ENCODE peak calls at places on chromosomes 13 and 19, in eight cellular contexts. Q is suprapubic skin; B is A549; D is A673; L is CD8-positive, alpha-beta T cell; Z is psoas muscle; M is neural progenitor cell; U is thoracic aorta. N is an unnamed sample.

GRCh38 chr19:14494910-14495677 is 833 bp downstream of the GIPC1 start:
- DNase-seq in Q (no peak), B (no peak), D (no peak), L (no peak), Z (no peak), M (no peak), U (no peak), N (no peak)

GRCh38 chr19:29855771-29856510 is 44.1 kb downstream of the CCNE1 start:
- DNase-seq in Q (no peak), B (no peak), D (no peak), L (no peak), Z (no peak), M (no peak), U (no peak), N (no peak)

GRCh38 chr19:35251456-35251855 is 2.7 kb downstream of the LSR start:
- DNase-seq in Q (no peak), B (no peak), D (no peak), L (no peak), Z (no peak), M (no peak), U (no peak), N (no peak)

GRCh38 chr19:33683881-33684549 is 62.3 kb downstream of the CHST8 start:
- DNase-seq in Q (peak), B (peak), D (peak), L (no peak), Z (peak), M (peak), U (no peak), N (peak)

GRCh38 chr19:31675187-31675913 is 326.1 kb upstream of the TSHZ3 start:
- DNase-seq in Q (no peak), B (no peak), D (no peak), L (no peak), Z (no peak), M (no peak), U (no peak), N (no peak)

GRCh38 chr13:30690282-30691188 is 44.8 kb upstream of the ALOX5AP start:
- DNase-seq in Q (peak), B (peak), D (peak), L (no peak), Z (peak), M (no peak), U (no peak), N (no peak)

GRCh38 chr13:110471156-110471832 is 90.2 kb downstream of the RAB20 start:
- DNase-seq in Q (no peak), B (no peak), D (no peak), L (no peak), Z (no peak), M (no peak), U (no peak), N (no peak)

GRCh38 chr13:91802957-91803356 is 404.5 kb downstream of the GPC5 start:
- DNase-seq in Q (no peak), B (no peak), D (no peak), L (no peak), Z (no peak), M (no peak), U (no peak), N (no peak)

GRCh38 chr13:40508112-40508511 is 158.3 kb downstream of the FOXO1 start:
- DNase-seq in Q (no peak), B (peak), D (no peak), L (no peak), Z (no peak), M (no peak), U (no peak), N (no peak)

GRCh38 chr13:52848455-52849190 is at the start of gene PCDH8:
- DNase-seq in Q (no peak), B (no peak), D (peak), L (no peak), Z (no peak), M (peak), U (no peak), N (no peak)

GRCh38 chr13:49292742-49293498 is 45.2 kb downstream of the CDADC1 start:
- DNase-seq in Q (no peak), B (no peak), D (peak), L (no peak), Z (peak), M (no peak), U (peak), N (no peak)

GRCh38 chr19:2549701-2550191 is 73.8 kb downstream of the GADD45B start:
- DNase-seq in Q (peak), B (no peak), D (peak), L (no peak), Z (peak), M (no peak), U (no peak), N (no peak)

GRCh38 chr19:8654591-8655339 is 24.3 kb downstream of the NFILZ start:
- DNase-seq in Q (no peak), B (peak), D (peak), L (peak), Z (peak), M (peak), U (no peak), N (no peak)

GRCh38 chr19:8355631-8356402 is 8.1 kb upstream of the ANGPTL4 start:
- DNase-seq in Q (peak), B (peak), D (no peak), L (no peak), Z (peak), M (no peak), U (peak), N (peak)

GRCh38 chr19:48043675-48044258 is at the start of gene CABP5:
- DNase-seq in Q (no peak), B (no peak), D (no peak), L (no peak), Z (no peak), M (no peak), U (no peak), N (no peak)

GRCh38 chr13:57813641-57814040 is 182.1 kb downstream of the PCDH17 start:
- DNase-seq in Q (no peak), B (no peak), D (peak), L (no peak), Z (no peak), M (peak), U (no peak), N (no peak)

DNA sequence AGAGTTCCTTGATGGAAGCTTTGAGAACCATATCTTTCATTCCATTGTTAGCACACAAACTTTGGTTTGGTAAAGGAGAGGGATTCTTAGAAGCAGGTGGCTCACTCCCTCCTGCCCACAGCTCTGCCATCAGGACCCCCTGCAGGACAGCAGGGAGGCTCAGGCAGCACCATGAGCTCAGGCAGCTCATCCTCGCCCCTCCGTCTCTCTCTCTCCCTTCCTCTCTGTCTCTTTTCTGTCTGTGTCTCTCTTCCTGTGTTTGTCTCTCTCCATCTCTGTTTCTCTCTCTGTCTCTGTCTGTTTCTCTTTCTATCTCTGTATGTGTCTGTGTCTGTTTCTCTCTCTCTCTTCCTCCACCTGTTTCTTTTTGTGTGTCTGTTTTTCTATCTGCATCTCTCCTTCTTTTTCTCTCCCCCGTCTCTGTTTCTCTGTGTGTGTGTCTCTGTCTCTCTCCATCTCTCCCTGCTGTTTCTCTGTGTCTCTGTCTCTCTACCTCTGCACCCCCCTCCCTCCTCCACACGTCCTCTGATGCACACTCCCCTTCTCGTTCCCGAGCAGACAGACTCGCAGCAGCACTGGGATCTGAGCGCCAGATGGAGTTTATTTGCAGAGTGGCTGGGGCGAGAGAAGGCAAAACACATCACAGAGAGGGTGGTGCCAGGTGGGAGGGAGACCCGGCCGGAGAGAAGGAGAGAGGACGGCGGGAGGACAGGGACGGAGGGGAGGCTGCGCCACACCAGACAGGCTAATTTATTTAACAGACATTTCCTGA is 8.7 kb downstream of the SBK2 start:
- DNase-seq in Q (no peak), B (peak), D (no peak), L (no peak), Z (no peak), M (no peak), U (no peak), N (no peak)
- H3K4me3 ChIP-seq in Q (no peak), B (no peak), D (no peak), L (no peak), Z (no peak), M (no peak), U (no peak), N (no peak)

DNA sequence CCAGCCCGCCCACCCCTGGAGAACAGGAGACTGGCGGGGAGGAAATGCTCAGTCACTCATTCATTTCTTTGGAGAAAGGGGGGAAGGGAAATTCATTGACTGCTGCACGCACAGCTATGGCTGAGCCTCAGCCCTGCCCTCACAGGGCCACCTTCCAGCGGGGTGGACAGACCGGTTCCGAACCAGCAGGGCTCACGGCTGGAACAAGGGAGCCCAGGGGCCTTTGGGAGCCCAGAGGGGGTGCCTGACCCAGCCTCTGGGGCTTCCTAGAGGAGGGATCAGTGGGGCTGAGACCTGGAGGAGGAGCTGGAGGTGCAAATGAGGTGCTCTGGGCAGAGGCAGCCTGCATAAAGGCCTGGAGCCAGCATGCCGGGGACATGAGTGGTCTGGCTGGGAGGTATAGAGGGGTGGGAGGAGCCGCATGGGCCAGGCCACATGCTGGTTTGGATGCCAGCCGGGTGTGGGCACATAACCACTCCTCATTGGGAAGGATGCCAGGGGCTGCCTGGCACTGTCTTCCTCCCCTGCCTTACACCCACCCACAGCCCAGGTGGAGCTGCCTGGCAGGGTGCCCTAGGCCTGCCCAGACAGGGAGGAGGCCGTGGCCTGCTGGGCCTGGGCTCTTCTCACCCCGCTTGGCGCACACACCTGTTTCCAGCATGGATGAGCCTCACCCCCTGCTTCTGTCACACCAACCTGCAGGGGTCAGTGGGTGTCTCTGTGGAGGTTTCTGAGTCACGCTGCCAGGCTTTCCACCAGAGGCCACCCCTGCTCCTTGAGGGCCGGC is 26.9 kb downstream of the PPP5C start:
- DNase-seq in Q (peak), B (peak), D (peak), L (no peak), Z (peak), M (peak), U (peak), N (peak)
- TF ChIP-seq CTCF in Q (no peak), B (peak), D (peak), L (no peak), Z (no peak), M (no peak), U (no peak), N (peak)

GRCh38 chr19:53136432-53136831 is 3.7 kb upstream of the ZNF415 start:
- DNase-seq in Q (no peak), B (no peak), D (no peak), L (no peak), Z (no peak), M (no peak), U (no peak), N (no peak)

GRCh38 chr19:53132231-53132991 is at the start of gene ZNF415:
- DNase-seq in Q (peak), B (no peak), D (peak), L (peak), Z (peak), M (peak), U (peak), N (peak)

GRCh38 chr19:53130506-53130905 is 2.2 kb downstream of the ZNF415 start:
- DNase-seq in Q (no peak), B (no peak), D (no peak), L (no peak), Z (peak), M (peak), U (no peak), N (no peak)

GRCh38 chr19:53131085-53131484 is 1.6 kb downstream of the ZNF415 start:
- DNase-seq in Q (no peak), B (no peak), D (no peak), L (no peak), Z (no peak), M (peak), U (no peak), N (no peak)

DNA sequence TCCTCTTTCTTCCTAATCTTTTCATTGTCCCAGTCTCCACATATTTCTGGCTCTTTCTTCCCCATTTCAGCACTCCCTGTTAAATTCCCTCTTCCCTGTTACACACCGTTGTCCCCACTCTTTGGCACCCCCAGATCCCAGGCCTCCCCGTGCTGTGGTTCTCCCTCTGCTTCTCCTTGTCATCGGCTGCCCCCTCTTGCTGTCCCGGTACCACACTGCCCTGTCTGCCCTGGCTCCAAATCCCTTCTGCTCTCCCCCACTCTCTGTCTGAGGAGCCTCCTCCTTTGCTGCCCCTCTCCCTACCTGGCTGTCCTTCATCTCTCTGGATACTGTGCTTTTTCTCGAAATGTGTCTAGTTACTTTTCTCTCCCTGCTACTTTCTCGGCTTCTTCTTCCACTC is 978 bp downstream of the ZNF415 start:
- DNase-seq in Q (no peak), B (no peak), D (no peak), L (no peak), Z (no peak), M (peak), U (no peak), N (no peak)
- H3K4me3 ChIP-seq in Q (peak), B (no peak), D (peak), L (peak), Z (peak), M (peak), U (peak), N (peak)

DNA sequence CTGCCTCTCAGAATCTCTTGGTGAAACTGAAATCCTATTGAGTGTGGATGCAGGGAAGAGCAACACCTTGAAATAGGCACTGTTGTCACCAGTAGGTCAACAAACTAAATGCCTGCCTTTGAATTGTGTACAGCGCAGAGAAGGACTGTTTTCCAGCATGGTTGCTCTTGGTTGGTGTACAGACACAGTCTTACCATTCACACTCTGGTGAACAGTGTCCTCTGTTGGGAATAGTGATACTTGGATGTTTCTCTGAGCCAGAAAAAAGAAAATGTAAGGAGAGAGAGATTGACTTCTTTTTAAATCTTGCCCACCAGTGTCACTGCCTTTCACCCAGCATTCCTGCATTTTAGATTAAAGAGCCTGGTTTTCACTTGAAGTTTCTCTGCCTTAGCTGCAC is 179.7 kb downstream of the STK24 start:
- DNase-seq in Q (no peak), B (no peak), D (peak), L (no peak), Z (no peak), M (no peak), U (no peak), N (no peak)
- TF ChIP-seq CTCF in Q (no peak), B (no peak), D (peak), L (no peak), Z (peak), M (peak), U (no peak), N (peak)

DNA sequence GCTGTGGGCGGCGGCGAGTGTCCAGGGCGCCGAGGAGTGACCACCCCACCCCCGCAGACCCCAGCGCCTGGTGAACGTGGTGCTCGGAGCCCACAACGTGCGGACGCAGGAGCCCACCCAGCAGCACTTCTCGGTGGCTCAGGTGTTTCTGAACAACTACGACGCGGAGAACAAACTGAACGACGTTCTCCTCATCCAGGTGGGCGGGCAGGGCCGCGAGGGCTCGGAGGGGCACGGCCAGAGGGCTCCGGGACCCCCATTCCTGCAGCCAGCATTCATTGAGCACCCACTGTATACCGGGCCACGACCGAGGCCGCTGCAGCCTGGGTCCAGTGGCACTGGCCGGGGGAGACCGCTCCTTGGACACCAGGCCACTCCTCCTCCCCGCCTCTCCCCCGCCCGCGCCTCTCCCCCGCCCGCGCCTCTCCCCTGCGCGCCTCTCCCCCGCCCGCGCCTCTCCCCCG is 3.1 kb downstream of the PRTN3 start:
- DNase-seq in Q (no peak), B (no peak), D (no peak), L (no peak), Z (no peak), M (peak), U (no peak), N (no peak)
- H3K4me3 ChIP-seq in Q (peak), B (peak), D (peak), L (no peak), Z (peak), M (peak), U (peak), N (no peak)

GRCh38 chr13:69585656-69586055 is 522.0 kb upstream of the ATXN8OS start:
- DNase-seq in Q (no peak), B (no peak), D (peak), L (no peak), Z (no peak), M (no peak), U (no peak), N (no peak)
- TF ChIP-seq CTCF in Q (no peak), B (no peak), D (peak), L (no peak), Z (no peak), M (peak), U (no peak), N (peak)

N was measured in RWPE2.